ENCODE peak calls at places on chromosomes 16 and 17, in four cellular contexts. H, Q, C and T are unnamed samples.

GRCh38 chr17:6366144-6366755 is 68.7 kb downstream of the AIPL1 start:
- DNase-seq in C (no peak), H (no peak), Q (no peak), T (peak)

GRCh38 chr17:48553837-48554236 is 8.9 kb upstream of the HOXB2 start:
- DNase-seq in H (no peak), Q (no peak), C (no peak), T (no peak)

GRCh38 chr17:6231886-6232767 is 161.9 kb downstream of the WSCD1 start:
- DNase-seq in C (no peak), H (no peak), Q (no peak), T (no peak)

GRCh38 chr16:78094998-78095397 is 4.5 kb upstream of the WWOX start:
- DNase-seq in H (no peak), C (no peak), Q (no peak), T (no peak)

GRCh38 chr16:48426244-48427135 is 41.3 kb upstream of the SIAH1 start:
- DNase-seq in Q (no peak), C (no peak), H (no peak), T (no peak)

GRCh38 chr16:85651822-85652430 is 36.8 kb downstream of the GINS2 start:
- DNase-seq in H (no peak), Q (peak), C (no peak), T (no peak)

GRCh38 chr17:21242026-21242700 is 11.0 kb downstream of the NATD1 start:
- DNase-seq in H (no peak), Q (no peak), C (no peak), T (no peak)

GRCh38 chr17:38877130-38877851 is 7.4 kb downstream of the LASP1 start:
- DNase-seq in C (no peak), Q (no peak), H (no peak), T (no peak)

GRCh38 chr17:7842380-7842949 is 8.4 kb downstream of the KDM6B start:
- DNase-seq in C (peak), H (peak), Q (peak), T (peak)

GRCh38 chr16:9311303-9311954 is 220.0 kb downstream of the HAPSTR1 start:
- DNase-seq in C (no peak), Q (no peak), H (no peak), T (peak)

GRCh38 chr16:56672761-56673536 is 3.3 kb downstream of the MT1H start:
- DNase-seq in Q (no peak), C (no peak), H (no peak), T (no peak)

GRCh38 chr16:89040391-89040790 is 53.3 kb upstream of the ACSF3 start:
- DNase-seq in Q (no peak), C (no peak), H (no peak), T (no peak)

GRCh38 chr17:61405686-61406542 is 6.3 kb downstream of the TBX2 start:
- DNase-seq in C (no peak), Q (no peak), H (no peak), T (no peak)

GRCh38 chr17:562174-562573 is 152.5 kb downstream of the VPS53 start:
- DNase-seq in Q (no peak), H (no peak), C (no peak), T (no peak)

GRCh38 chr17:20825539-20825938 is 217.3 kb downstream of the USP22 start:
- DNase-seq in C (peak), H (no peak), Q (no peak), T (no peak)

GRCh38 chr16:74462361-74462760 is 41.1 kb upstream of the CLEC18B start:
- DNase-seq in C (no peak), Q (no peak), H (no peak), T (no peak)

GRCh38 chr17:75573994-75574393 is 13.6 kb upstream of the MYO15B start:
- DNase-seq in Q (no peak), C (no peak), H (no peak), T (no peak)

GRCh38 chr17:41702712-41703111 is 9.4 kb upstream of the GAST start:
- DNase-seq in Q (no peak), C (no peak), H (no peak), T (no peak)

GRCh38 chr17:8326591-8327583 is 12.8 kb upstream of the ODF4 start:
- DNase-seq in Q (no peak), C (no peak), H (no peak), T (no peak)

GRCh38 chr16:19389246-19389645 is 28.4 kb upstream of the TMC5 start:
- DNase-seq in H (peak), Q (peak), C (peak), T (no peak)

GRCh38 chr17:51120357-51120738 is 320 bp downstream of the SPAG9 start:
- DNase-seq in Q (peak), C (no peak), H (peak), T (no peak)

GRCh38 chr17:35540589-35541404 is 3.3 kb upstream of the SLFN12L start:
- DNase-seq in H (no peak), Q (no peak), C (no peak), T (no peak)

GRCh38 chr16:78816499-78817441 is 717.3 kb downstream of the WWOX start:
- DNase-seq in C (no peak), Q (no peak), H (no peak), T (no peak)

GRCh38 chr17:78359216-78359935 is 501 bp downstream of the SOCS3 start:
- DNase-seq in H (peak), C (no peak), Q (peak), T (peak)

GRCh38 chr17:64196626-64197025 is 66.4 kb downstream of the TEX2 start:
- DNase-seq in H (no peak), Q (no peak), C (no peak), T (no peak)

GRCh38 chr17:49926886-49927285 is 42.1 kb upstream of the DLX4 start:
- DNase-seq in H (peak), C (no peak), Q (peak), T (no peak)

GRCh38 chr17:39138416-39139136 is 12.9 kb downstream of the PLXDC1 start:
- DNase-seq in C (no peak), Q (no peak), H (no peak), T (no peak)

GRCh38 chr17:3002538-3003301 is 60.7 kb downstream of the OR1D5 start:
- DNase-seq in H (no peak), C (no peak), Q (no peak), T (no peak)

GRCh38 chr16:29007865-29008593 is 23.2 kb downstream of the LAT start:
- DNase-seq in Q (no peak), H (peak), C (no peak), T (no peak)

GRCh38 chr16:57883953-57884654 is 81.8 kb upstream of the KIFC3 start:
- DNase-seq in H (no peak), C (no peak), Q (no peak), T (no peak)

GRCh38 chr17:44038604-44039007 is 23.8 kb upstream of the TMEM101 start:
- DNase-seq in Q (no peak), H (no peak), C (peak), T (no peak)

GRCh38 chr17:8121531-8122390 is 2.1 kb downstream of the HES7 start:
- DNase-seq in H (peak), Q (peak), C (no peak), T (no peak)

GRCh38 chr16:8892101-8892575 is 10.0 kb downstream of the LITAFD start:
- DNase-seq in H (no peak), C (no peak), Q (no peak), T (no peak)

GRCh38 chr17:47705536-47706481 is 11.8 kb downstream of the TBKBP1 start:
- DNase-seq in H (no peak), Q (no peak), C (no peak), T (no peak)

GRCh38 chr16:69820926-69821541 is 58.9 kb downstream of the WWP2 start:
- DNase-seq in C (peak), H (no peak), Q (no peak), T (no peak)

GRCh38 chr17:75842963-75843576 is 1.1 kb downstream of the UNC13D start:
- DNase-seq in C (no peak), Q (no peak), H (no peak), T (no peak)

GRCh38 chr16:89779917-89780316 is 36.5 kb downstream of the FANCA start:
- DNase-seq in Q (no peak), H (no peak), C (no peak), T (no peak)

GRCh38 chr16:84699147-84699711 is 571 bp upstream of the USP10 start:
- DNase-seq in Q (peak), C (no peak), H (no peak), T (no peak)

GRCh38 chr16:84059946-84060901 is 17.6 kb upstream of the SLC38A8 start:
- DNase-seq in C (no peak), Q (no peak), H (no peak), T (no peak)

DNA sequence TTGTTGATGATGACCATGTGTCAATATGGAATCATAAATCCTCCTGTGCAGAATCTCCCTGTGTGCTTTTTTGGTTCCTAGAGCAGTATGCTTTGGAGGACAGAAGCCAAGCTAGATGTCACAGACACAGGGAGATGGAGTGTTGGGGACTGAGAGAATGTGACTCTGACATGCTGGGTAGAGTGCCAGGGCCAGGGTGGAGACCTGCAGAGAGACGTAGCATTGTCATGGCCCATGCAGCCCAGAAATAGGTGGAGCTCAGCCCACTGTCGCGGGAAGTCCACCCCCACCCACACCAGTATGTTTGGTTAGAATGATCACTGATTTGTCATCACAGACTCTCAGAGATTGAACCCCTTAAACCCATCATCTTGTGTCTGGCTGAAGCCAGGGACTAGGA is 39.2 kb upstream of the ADCY7 start:
- DNase-seq in Q (no peak), C (no peak), H (no peak), T (no peak)
- TF ChIP-seq MAFK in Q (no peak), C (no peak), H (no peak), T (no peak)

DNA sequence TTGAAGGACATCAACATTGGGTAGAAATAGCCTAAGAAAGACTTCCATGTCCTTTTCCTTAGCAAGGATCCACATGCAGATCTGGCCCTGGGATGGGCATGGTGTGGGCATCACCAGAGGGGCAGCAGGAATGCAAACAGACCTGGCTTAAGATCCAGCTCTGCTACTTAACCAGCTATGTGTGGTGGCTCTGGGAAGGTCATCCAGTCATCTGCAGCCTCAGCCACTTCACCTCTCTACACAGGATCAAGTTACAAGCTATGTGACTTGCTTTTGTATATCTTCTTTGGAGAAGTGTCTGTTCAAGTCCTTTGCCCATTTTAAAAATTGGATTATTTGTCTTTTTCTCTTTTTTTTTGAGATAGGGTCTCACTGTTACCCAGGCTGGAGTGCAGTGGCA is 13.5 kb upstream of the ADORA2B start:
- DNase-seq in H (no peak), Q (no peak), C (no peak), T (no peak)
- TF ChIP-seq KDM1A in H (no peak), Q (no peak), C (no peak), T (no peak)

GRCh38 chr16:80577485-80578280 is 36.9 kb downstream of the DYNLRB2 start:
- DNase-seq in H (no peak), Q (no peak), C (peak), T (no peak)
- TF ChIP-seq MAFK in H (no peak), Q (no peak), C (no peak), T (no peak)

GRCh38 chr17:28669918-28670317 is 7.9 kb downstream of the SUPT6H start:
- DNase-seq in C (no peak), H (no peak), Q (no peak), T (no peak)
- TF ChIP-seq KDM1A in C (no peak), H (no peak), Q (no peak), T (no peak)

GRCh38 chr17:62617894-62618472 is 9.5 kb upstream of the MRC2 start:
- DNase-seq in H (no peak), C (peak), Q (no peak), T (no peak)
- TF ChIP-seq MAFK in H (no peak), C (no peak), Q (no peak), T (no peak)